ENCODE peak calls at places on chromosomes 3 and 15, in seven cellular contexts. Q is transverse colon; U is mucosa of descending colon; R is suprapubic skin; T is adipocyte; Y is psoas muscle; P is CD8-positive, alpha-beta memory T cell. X is an unnamed sample. For H3K9me3, the result is how much of the 10 kb centered on the place peaks cover.

GRCh38 chr15:61275901-61276300 is 46.8 kb upstream of the RORA start:
- DNase-seq in Q (no peak), U (no peak), R (no peak), T (no peak), Y (no peak), P (no peak), X (peak)

GRCh38 chr3:158456114-158456513 is 114.9 kb upstream of the MLF1 start:
- DNase-seq in Q (no peak), U (no peak), R (no peak), T (no peak), Y (no peak), P (no peak), X (no peak)

GRCh38 chr15:57033715-57034439 is 115.4 kb downstream of the TCF12 start:
- DNase-seq in Q (no peak), U (no peak), R (no peak), T (no peak), Y (no peak), P (no peak), X (no peak)

GRCh38 chr3:99286266-99286845 is 352.0 kb upstream of the COL8A1 start:
- DNase-seq in Q (no peak), U (no peak), R (no peak), T (peak), Y (no peak), P (no peak), X (no peak)

GRCh38 chr3:149969110-149969944 is 1.4 kb downstream of the PFN2 start:
- DNase-seq in Q (peak), U (no peak), R (no peak), T (peak), Y (peak), P (no peak), X (peak)

GRCh38 chr3:58487140-58487886 is 4.6 kb upstream of the KCTD6 start:
- DNase-seq in Q (no peak), U (no peak), R (no peak), T (peak), Y (peak), P (no peak), X (peak)

GRCh38 chr3:99808163-99808794 is 9.4 kb upstream of the CMSS1 start:
- DNase-seq in Q (peak), U (no peak), R (no peak), T (peak), Y (no peak), P (peak), X (peak)

GRCh38 chr15:70596354-70597055 is 166.9 kb downstream of the UACA start:
- DNase-seq in Q (no peak), U (no peak), R (no peak), T (peak), Y (no peak), P (no peak), X (no peak)

GRCh38 chr3:52289747-52290595 is 2.3 kb downstream of the GLYCTK start:
- DNase-seq in Q (peak), U (peak), R (peak), T (no peak), Y (no peak), P (no peak), X (no peak)

GRCh38 chr3:127574880-127575878 is 15.4 kb downstream of the TPRA1 start:
- DNase-seq in Q (peak), U (peak), R (peak), T (peak), Y (peak), P (peak), X (peak)

GRCh38 chr3:118842147-118842863 is 192.3 kb downstream of the IGSF11 start:
- DNase-seq in Q (no peak), U (no peak), R (no peak), T (peak), Y (no peak), P (no peak), X (no peak)

GRCh38 chr15:77830041-77830440 is 197.3 kb upstream of the LINGO1 start:
- DNase-seq in Q (no peak), U (peak), R (no peak), T (peak), Y (no peak), P (no peak), X (peak)

GRCh38 chr3:62475940-62476339 is 102.6 kb upstream of the FEZF2 start:
- DNase-seq in Q (no peak), U (no peak), R (no peak), T (no peak), Y (no peak), P (no peak), X (no peak)

GRCh38 chr3:197746214-197746613 is 3.5 kb upstream of the FYTTD1 start:
- DNase-seq in Q (no peak), U (no peak), R (no peak), T (no peak), Y (no peak), P (no peak), X (no peak)

GRCh38 chr3:188322135-188322892 is 168.4 kb downstream of the LPP start:
- DNase-seq in Q (no peak), U (no peak), R (no peak), T (no peak), Y (no peak), P (no peak), X (no peak)

GRCh38 chr3:59839283-59839682 is 789.5 kb upstream of the CFAP20DC start:
- DNase-seq in Q (no peak), U (no peak), R (no peak), T (peak), Y (no peak), P (no peak), X (no peak)

GRCh38 chr3:123347205-123347604 is 101.7 kb downstream of the ADCY5 start:
- DNase-seq in Q (no peak), U (no peak), R (peak), T (no peak), Y (no peak), P (no peak), X (no peak)

GRCh38 chr3:193656445-193656844 is 63.4 kb downstream of the OPA1 start:
- DNase-seq in Q (no peak), U (no peak), R (no peak), T (no peak), Y (no peak), P (no peak), X (no peak)

GRCh38 chr3:188832961-188833615 is 338.7 kb upstream of the TPRG1 start:
- DNase-seq in Q (no peak), U (no peak), R (peak), T (peak), Y (no peak), P (no peak), X (no peak)

GRCh38 chr15:85910796-85911195 is 116.1 kb upstream of the KLHL25 start:
- DNase-seq in Q (no peak), U (no peak), R (no peak), T (no peak), Y (no peak), P (no peak), X (no peak)

GRCh38 chr3:179558742-179559364 is 3.9 kb upstream of the ACTL6A start:
- DNase-seq in Q (peak), U (peak), R (no peak), T (peak), Y (peak), P (no peak), X (peak)

GRCh38 chr3:100844063-100844936 is 135.0 kb downstream of the TFG start:
- DNase-seq in Q (no peak), U (no peak), R (no peak), T (no peak), Y (no peak), P (no peak), X (no peak)

GRCh38 chr3:127585163-127585812 is 5.2 kb downstream of the TPRA1 start:
- DNase-seq in Q (no peak), U (no peak), R (no peak), T (peak), Y (no peak), P (no peak), X (no peak)

GRCh38 chr3:115692887-115693524 is 69.7 kb downstream of the GAP43 start:
- DNase-seq in Q (peak), U (peak), R (peak), T (peak), Y (peak), P (peak), X (peak)

GRCh38 chr3:185582871-185583270 is 3.2 kb upstream of the SENP2 start:
- DNase-seq in Q (no peak), U (no peak), R (no peak), T (no peak), Y (no peak), P (no peak), X (no peak)

GRCh38 chr3:194375473-194375872 is 5.9 kb upstream of the LRRC15 start:
- DNase-seq in Q (no peak), U (no peak), R (no peak), T (no peak), Y (no peak), P (no peak), X (no peak)

GRCh38 chr3:66642015-66642414 is 141.2 kb upstream of the LRIG1 start:
- DNase-seq in Q (no peak), U (no peak), R (no peak), T (no peak), Y (no peak), P (no peak), X (no peak)

GRCh38 chr15:63501256-63502089 is 2.9 kb upstream of the USP3 start:
- DNase-seq in Q (peak), U (peak), R (peak), T (peak), Y (peak), P (peak), X (no peak)

DNA sequence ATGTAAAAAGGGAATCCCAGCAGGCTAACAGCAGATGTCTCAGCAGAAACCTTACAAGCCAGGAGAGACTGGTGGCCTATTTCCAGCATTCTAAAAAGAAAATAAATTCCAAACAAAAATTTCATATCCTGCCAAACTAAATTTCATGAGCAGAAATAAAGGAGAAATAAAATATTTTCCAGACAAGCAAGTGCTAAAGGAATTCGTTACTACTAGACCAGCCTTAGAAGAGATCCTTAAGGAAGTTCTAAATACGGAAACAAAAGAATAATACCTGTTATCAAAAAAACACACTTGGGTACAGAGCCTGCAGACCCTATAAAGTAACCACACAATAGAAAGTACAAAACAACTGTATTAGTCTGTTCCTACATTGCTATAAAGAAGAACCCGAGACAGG is 41.4 kb downstream of the HDGFL3 start:
- DNase-seq in Q (no peak), U (no peak), R (no peak), T (no peak), Y (no peak), P (no peak), X (no peak)
- H3K9me3 ChIP-seq in Q (under half), U (under half), R (under half), T (under half), Y (under half), P (under half), X (under half)

GRCh38 chr3:108132727-108133373 is 42.0 kb upstream of the CD47 start:
- DNase-seq in Q (no peak), U (no peak), R (no peak), T (peak), Y (no peak), P (no peak), X (no peak)
- H3K4me3 ChIP-seq in Q (no peak), U (no peak), R (peak), T (no peak), Y (no peak), P (peak), X (no peak)

GRCh38 chr15:25186906-25187645 is 232.3 kb downstream of the SNRPN start:
- DNase-seq in Q (no peak), U (no peak), R (no peak), T (no peak), Y (no peak), P (no peak), X (no peak)
- H3K9me3 ChIP-seq in Q (under half), U (half or more), R (under half), T (under half), Y (under half), P (under half), X (under half)

GRCh38 chr15:39417351-39417750 is 163.5 kb upstream of the THBS1 start:
- DNase-seq in Q (no peak), U (no peak), R (no peak), T (no peak), Y (no peak), P (no peak), X (no peak)

GRCh38 chr15:39416258-39416657 is 164.6 kb upstream of the THBS1 start:
- DNase-seq in Q (no peak), U (no peak), R (no peak), T (no peak), Y (no peak), P (no peak), X (no peak)

GRCh38 chr15:39415634-39416033 is 165.2 kb upstream of the THBS1 start:
- DNase-seq in Q (no peak), U (no peak), R (no peak), T (no peak), Y (no peak), P (no peak), X (no peak)

GRCh38 chr15:39417766-39418165 is 163.1 kb upstream of the THBS1 start:
- DNase-seq in Q (no peak), U (no peak), R (no peak), T (no peak), Y (no peak), P (no peak), X (no peak)

GRCh38 chr15:39419651-39420050 is 161.2 kb upstream of the THBS1 start:
- DNase-seq in Q (no peak), U (no peak), R (no peak), T (no peak), Y (no peak), P (no peak), X (no peak)
- H3K4me3 ChIP-seq in Q (no peak), U (no peak), R (no peak), T (no peak), Y (no peak), P (no peak), X (no peak)

GRCh38 chr15:21267231-21267630 is 173.1 kb downstream of the POTEB3 start:
- DNase-seq in Q (no peak), U (no peak), R (no peak), T (no peak), Y (no peak), P (no peak), X (no peak)

GRCh38 chr15:21267686-21268395 is 172.5 kb downstream of the POTEB3 start:
- DNase-seq in Q (no peak), U (no peak), R (no peak), T (no peak), Y (no peak), P (no peak), X (no peak)

GRCh38 chr15:21270474-21270873 is 169.8 kb downstream of the POTEB3 start:
- DNase-seq in Q (no peak), U (no peak), R (peak), T (no peak), Y (no peak), P (no peak), X (no peak)

DNA sequence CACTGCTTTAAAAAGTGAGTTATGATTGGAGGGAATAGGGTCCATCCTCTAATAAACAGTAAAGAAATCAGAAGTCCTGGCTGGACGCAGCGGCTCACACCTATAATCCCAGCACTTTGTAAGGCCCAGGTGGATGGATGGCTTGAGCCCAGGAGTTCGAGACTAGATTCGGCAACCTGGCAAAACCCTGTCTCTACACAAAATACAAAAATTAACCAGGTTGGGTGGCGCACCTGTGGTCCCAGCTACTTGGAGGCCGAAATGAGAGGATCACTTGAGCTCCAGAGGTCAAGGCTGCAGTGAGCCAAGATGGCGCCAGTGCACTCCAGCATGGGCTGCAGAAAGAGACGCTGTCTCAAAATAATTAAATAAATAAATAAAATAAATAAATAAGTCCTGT is 171.2 kb downstream of the POTEB3 start:
- DNase-seq in Q (no peak), U (no peak), R (no peak), T (no peak), Y (no peak), P (no peak), X (no peak)
- H3K9me3 ChIP-seq in Q (under half), U (under half), R (under half), T (under half), Y (under half), P (under half), X (under half)

DNA sequence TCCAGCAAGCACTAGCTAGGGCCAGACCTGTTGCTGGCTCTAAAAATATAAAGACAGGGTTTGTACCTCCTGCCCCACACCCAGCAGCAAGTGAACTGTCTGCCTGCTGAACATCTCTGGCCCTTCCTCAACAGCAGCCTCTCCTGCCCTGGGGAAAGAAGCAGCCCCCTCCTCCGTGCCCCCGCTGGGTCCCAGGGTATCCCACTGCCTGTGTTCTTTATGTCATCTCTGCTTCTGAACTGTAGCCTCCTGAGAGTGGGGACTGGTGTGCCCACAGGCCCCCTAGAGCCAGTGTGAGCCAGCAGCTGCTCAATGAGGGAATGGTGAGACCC is 54.5 kb downstream of the ACAD9 start:
- DNase-seq in Q (no peak), U (no peak), R (no peak), T (no peak), Y (no peak), P (no peak), X (no peak)
- H3K4me3 ChIP-seq in Q (no peak), U (no peak), R (no peak), T (no peak), Y (no peak), P (no peak), X (no peak)

GRCh38 chr15:48984021-48984420 is 20.3 kb upstream of the SHC4 start:
- DNase-seq in Q (no peak), U (no peak), R (no peak), T (no peak), Y (no peak), P (no peak), X (no peak)
- H3K9me3 ChIP-seq in Q (under half), U (under half), R (under half), T (under half), Y (under half), P (under half), X (under half)

DNA sequence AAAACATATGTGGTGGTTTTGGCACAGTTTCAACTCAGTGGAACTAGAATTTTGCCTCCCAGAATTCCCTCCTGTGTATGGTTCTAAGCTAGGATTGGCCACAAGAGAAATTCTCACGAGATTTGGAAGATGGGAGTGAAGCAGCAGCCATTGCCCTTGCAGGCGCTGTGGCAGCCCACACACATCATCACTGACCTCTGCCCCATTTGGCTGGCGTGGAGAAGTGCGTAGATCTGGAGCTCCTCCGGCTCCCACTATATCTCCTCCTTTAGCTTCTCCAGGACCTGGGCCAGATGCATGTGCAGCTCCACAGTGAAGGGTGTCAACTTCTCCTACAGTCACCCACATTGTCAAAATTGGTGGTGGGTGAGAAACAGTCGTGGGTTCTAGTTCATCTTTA is 199.6 kb downstream of the EFHB start:
- DNase-seq in Q (no peak), U (peak), R (no peak), T (no peak), Y (no peak), P (no peak), X (no peak)
- H3K4me3 ChIP-seq in Q (no peak), U (no peak), R (no peak), T (no peak), Y (no peak), P (no peak), X (no peak)

GRCh38 chr15:71826196-71826595 is 15.8 kb downstream of the NR2E3 start:
- DNase-seq in Q (no peak), U (no peak), R (no peak), T (no peak), Y (no peak), P (no peak), X (no peak)

GRCh38 chr15:71820127-71820526 is 9.8 kb downstream of the NR2E3 start:
- DNase-seq in Q (no peak), U (no peak), R (no peak), T (no peak), Y (no peak), P (no peak), X (no peak)

GRCh38 chr15:71823801-71824200 is 13.4 kb downstream of the NR2E3 start:
- DNase-seq in Q (no peak), U (no peak), R (no peak), T (no peak), Y (no peak), P (no peak), X (no peak)

GRCh38 chr15:71821547-71822129 is 11.3 kb downstream of the NR2E3 start:
- DNase-seq in Q (no peak), U (no peak), R (no peak), T (no peak), Y (no peak), P (no peak), X (no peak)

GRCh38 chr15:71822890-71823289 is 12.5 kb downstream of the NR2E3 start:
- DNase-seq in Q (no peak), U (no peak), R (no peak), T (no peak), Y (no peak), P (no peak), X (no peak)
- H3K9me3 ChIP-seq in Q (under half), U (under half), R (under half), T (half or more), Y (under half), P (under half), X (under half)

X was measured in BE2C.